ENCODE peak calls at places on chromosomes 4 and X, in ten cellular contexts. R is midbrain; Z is stimulated activated CD8-positive, alpha-beta memory T cell treated with anti-CD3 and anti-CD28 coated beads, Interleukin-7, amount 100 ng/mL, for 24 hours; Y is GM06990; S is myocyte; G is ELR; M is kidney epithelial cell; Q is AG08396; L is AG09309; N is left ventricle myocardium inferior. B is an unnamed sample.

GRCh38 chr4:70703695-70704332 is 15.5 kb downstream of the UTP3 start:
- DNase-seq in R (peak), Z (no peak), Y (no peak), S (peak), G (peak), M (no peak), Q (peak), L (no peak), N (no peak), B (no peak)

GRCh38 chr4:56255820-56256219 is 131.5 kb downstream of the AASDH start:
- DNase-seq in R (no peak), Z (no peak), Y (no peak), S (no peak), G (no peak), M (no peak), Q (no peak), L (no peak), N (no peak), B (no peak)

GRCh38 chr4:7781361-7781760 is 158.3 kb downstream of the AFAP1 start:
- DNase-seq in R (no peak), Z (no peak), Y (no peak), S (peak), G (peak), M (no peak), Q (peak), L (no peak), N (no peak), B (no peak)

GRCh38 chrX:52280812-52281211 is 88.0 kb upstream of the XAGE2 start:
- DNase-seq in R (no peak), Z (no peak), Y (no peak), S (no peak), G (no peak), M (no peak), Q (no peak), L (no peak), N (no peak), B (no peak)

GRCh38 chr4:145482209-145483021 is 762 bp downstream of the SMAD1 start:
- DNase-seq in R (peak), Z (peak), Y (peak), S (peak), G (peak), M (peak), Q (peak), L (peak), N (peak), B (peak)

GRCh38 chrX:85611926-85612325 is 232.5 kb upstream of the POF1B start:
- DNase-seq in R (no peak), Z (no peak), Y (no peak), S (peak), G (peak), M (no peak), Q (peak), L (peak), N (no peak), B (no peak)

GRCh38 chr4:156999175-156999517 is 27.5 kb upstream of the PDGFC start:
- DNase-seq in R (no peak), Z (no peak), Y (no peak), S (peak), G (peak), M (peak), Q (peak), L (peak), N (no peak), B (no peak)

GRCh38 chr4:138669479-138670165 is 346.0 kb upstream of the NOCT start:
- DNase-seq in R (no peak), Z (no peak), Y (no peak), S (no peak), G (peak), M (peak), Q (peak), L (peak), N (no peak), B (no peak)

GRCh38 chr4:125461676-125462363 is 147.1 kb downstream of the FAT4 start:
- DNase-seq in R (no peak), Z (no peak), Y (no peak), S (no peak), G (no peak), M (no peak), Q (no peak), L (no peak), N (no peak), B (no peak)

GRCh38 chrX:133444952-133445831 is 29.9 kb upstream of the GPC4 start:
- DNase-seq in R (no peak), Z (no peak), Y (no peak), S (peak), G (no peak), M (no peak), Q (no peak), L (no peak), N (no peak), B (no peak)

GRCh38 chr4:87058272-87059073 is 123.7 kb downstream of the AFF1 start:
- DNase-seq in R (peak), Z (peak), Y (no peak), S (no peak), G (peak), M (no peak), Q (no peak), L (no peak), N (no peak), B (peak)

GRCh38 chr4:2434420-2434819 is 15.7 kb downstream of the CFAP99 start:
- DNase-seq in R (no peak), Z (no peak), Y (no peak), S (no peak), G (no peak), M (no peak), Q (no peak), L (no peak), N (no peak), B (no peak)

GRCh38 chr4:83320548-83320947 is 14.1 kb downstream of the HPSE start:
- DNase-seq in R (peak), Z (no peak), Y (no peak), S (peak), G (peak), M (peak), Q (peak), L (no peak), N (peak), B (no peak)

GRCh38 chrX:6225307-6226052 is 3.2 kb downstream of the NLGN4X start:
- DNase-seq in R (peak), Z (no peak), Y (no peak), S (no peak), G (no peak), M (no peak), Q (no peak), L (no peak), N (no peak), B (no peak)

GRCh38 chr4:4794421-4794820 is 65.0 kb upstream of the MSX1 start:
- DNase-seq in R (no peak), Z (no peak), Y (no peak), S (no peak), G (no peak), M (no peak), Q (no peak), L (no peak), N (no peak), B (no peak)

GRCh38 chrX:21638311-21638710 is 19.8 kb downstream of the KLHL34 start:
- DNase-seq in R (no peak), Z (no peak), Y (no peak), S (no peak), G (peak), M (peak), Q (peak), L (peak), N (no peak), B (no peak)

GRCh38 chr4:54318904-54319303 is 89.8 kb downstream of the PDGFRA start:
- DNase-seq in R (peak), Z (no peak), Y (no peak), S (peak), G (peak), M (no peak), Q (peak), L (peak), N (no peak), B (no peak)

B was measured in activated CD4-positive, alpha-beta T cell treated with anti-CD3 and anti-CD28 coated beads for 24 hours.